ENCODE peak calls at places on chromosomes 3 and 15, in six cellular contexts. C is GM12865, J is psoas muscle, V is PC-3, D is lung, O is heart left ventricle. X is an unnamed sample.

GRCh38 chr3:45325676-45326075 is 62.7 kb upstream of the LARS2 start:
- DNase-seq in O (no peak), J (no peak), V (no peak), C (no peak), D (no peak), X (no peak)

GRCh38 chr15:29376580-29376979 is 107.0 kb upstream of the NSMCE3 start:
- DNase-seq in J (no peak), C (no peak), V (no peak), O (no peak), D (no peak), X (no peak)

GRCh38 chr3:125148016-125148812 is 64.3 kb downstream of the SLC12A8 start:
- DNase-seq in C (no peak), V (no peak), D (no peak), J (no peak), O (no peak), X (no peak)

GRCh38 chr3:184176377-184177330 is 2.0 kb downstream of the AP2M1 start:
- DNase-seq in C (no peak), V (peak), D (peak), O (peak), J (peak), X (peak)

GRCh38 chr3:116929534-116930222 is 220.1 kb downstream of the TUSC7 start:
- DNase-seq in D (no peak), J (no peak), O (no peak), C (peak), V (peak), X (peak)

GRCh38 chr3:172711457-172711800 is 562 bp upstream of the NCEH1 start:
- DNase-seq in J (no peak), V (no peak), D (no peak), O (no peak), C (peak), X (no peak)

GRCh38 chr3:14413381-14414071 is 11.1 kb downstream of the SLC6A6 start:
- DNase-seq in D (peak), J (no peak), V (peak), O (no peak), C (no peak), X (peak)

GRCh38 chr3:14806641-14807263 is 12.0 kb upstream of the FGD5 start:
- DNase-seq in D (no peak), O (no peak), V (peak), J (peak), C (peak), X (peak)

GRCh38 chr3:100902572-100902971 is 90.6 kb downstream of the ABI3BP start:
- DNase-seq in D (no peak), O (no peak), J (no peak), V (peak), C (no peak), X (peak)

GRCh38 chr15:57384024-57384423 is 7.7 kb downstream of the CGNL1 start:
- DNase-seq in C (no peak), D (no peak), O (no peak), V (no peak), J (no peak), X (peak)

GRCh38 chr3:187841552-187841951 is 96.3 kb upstream of the BCL6 start:
- DNase-seq in O (no peak), V (peak), C (no peak), J (no peak), D (no peak), X (no peak)

GRCh38 chr3:177179281-177180067 is 17.8 kb downstream of the TBL1XR1 start:
- DNase-seq in D (no peak), C (no peak), V (no peak), J (no peak), O (no peak), X (no peak)

GRCh38 chr3:5464684-5465083 is 277.2 kb downstream of the EDEM1 start:
- DNase-seq in D (no peak), V (no peak), C (no peak), O (no peak), J (no peak), X (no peak)

GRCh38 chr3:142577701-142578308 is 728 bp downstream of the ATR start:
- DNase-seq in D (no peak), O (no peak), J (no peak), V (no peak), C (peak), X (peak)

GRCh38 chr15:35514759-35515158 is 31.2 kb downstream of the DPH6 start:
- DNase-seq in D (no peak), J (no peak), V (no peak), O (no peak), C (no peak), X (peak)

GRCh38 chr15:74653426-74654082 is 37.9 kb downstream of the CLK3 start:
- DNase-seq in J (no peak), O (no peak), D (peak), V (peak), C (peak), X (peak)

GRCh38 chr3:46269556-46269955 is 27.3 kb downstream of the CCR3 start:
- DNase-seq in O (no peak), J (no peak), V (no peak), D (no peak), C (peak), X (no peak)

GRCh38 chr3:101216710-101217457 is 103.5 kb downstream of the IMPG2 start:
- DNase-seq in C (peak), D (peak), V (no peak), O (no peak), J (peak), X (peak)

GRCh38 chr3:16828815-16829214 is 55.9 kb upstream of the PLCL2 start:
- DNase-seq in O (no peak), J (no peak), D (no peak), C (peak), V (peak), X (peak)

GRCh38 chr3:197394464-197395321 is 96.3 kb upstream of the DLG1 start:
- DNase-seq in C (peak), V (peak), O (peak), J (peak), D (no peak), X (peak)

GRCh38 chr15:75200765-75201608 is 695 bp upstream of the C15orf39 start:
- DNase-seq in O (peak), C (peak), V (peak), D (peak), J (no peak), X (peak)

GRCh38 chr15:39407116-39407515 is 173.8 kb upstream of the THBS1 start:
- DNase-seq in D (no peak), O (no peak), C (no peak), V (no peak), J (no peak), X (peak)

GRCh38 chr3:141147657-141148056 is 84.0 kb upstream of the PXYLP1 start:
- DNase-seq in D (no peak), C (no peak), J (no peak), V (peak), O (no peak), X (no peak)

GRCh38 chr15:89457086-89457485 is 39.3 kb downstream of the RHCG start:
- DNase-seq in V (peak), C (peak), D (no peak), O (no peak), J (no peak), X (peak)

GRCh38 chr3:38549957-38550840 is 54.1 kb downstream of the EXOG start:
- DNase-seq in V (no peak), O (no peak), D (no peak), C (no peak), J (no peak), X (no peak)

GRCh38 chr3:141276398-141276797 is 44.8 kb downstream of the PXYLP1 start:
- DNase-seq in V (no peak), D (no peak), J (no peak), C (no peak), O (no peak), X (peak)

GRCh38 chr3:155217591-155217990 is 75.9 kb downstream of the STRIT1 start:
- DNase-seq in D (no peak), V (no peak), C (no peak), J (no peak), O (no peak), X (peak)

GRCh38 chr15:37034835-37035234 is 65.5 kb downstream of the MEIS2 start:
- DNase-seq in D (no peak), O (no peak), J (no peak), C (peak), V (no peak), X (no peak)

GRCh38 chr15:37034392-37034791 is 66.0 kb downstream of the MEIS2 start:
- DNase-seq in J (no peak), C (peak), V (no peak), O (no peak), D (no peak), X (no peak)

GRCh38 chr15:37038036-37038715 is 62.2 kb downstream of the MEIS2 start:
- DNase-seq in D (no peak), V (peak), C (no peak), J (no peak), O (no peak), X (no peak)

GRCh38 chr15:37037256-37037655 is 63.1 kb downstream of the MEIS2 start:
- DNase-seq in D (no peak), V (no peak), J (no peak), C (no peak), O (no peak), X (no peak)

GRCh38 chr15:37035349-37035748 is 65.0 kb downstream of the MEIS2 start:
- DNase-seq in O (no peak), V (peak), D (no peak), J (no peak), C (no peak), X (peak)
- H3K4me3 ChIP-seq in O (no peak), V (no peak), D (no peak), J (no peak), C (no peak), X (no peak)

GRCh38 chr3:143644370-143645089 is 203.7 kb downstream of the SLC9A9 start:
- DNase-seq in D (peak), J (no peak), V (peak), C (peak), O (no peak), X (peak)
- TF ChIP-seq CTCF in D (peak), J (peak), V (peak), C (peak), O (peak), X (peak)

GRCh38 chr15:77538793-77539487 is 93.8 kb downstream of the LINGO1 start:
- DNase-seq in V (no peak), D (peak), J (no peak), C (no peak), O (no peak), X (no peak)

GRCh38 chr15:77540346-77541060 is 92.2 kb downstream of the LINGO1 start:
- DNase-seq in O (no peak), V (no peak), D (no peak), C (no peak), J (no peak), X (no peak)

GRCh38 chr15:77537006-77537405 is 95.7 kb downstream of the LINGO1 start:
- DNase-seq in V (no peak), O (no peak), D (no peak), C (no peak), J (no peak), X (no peak)

GRCh38 chr15:77535845-77536244 is 96.9 kb downstream of the LINGO1 start:
- DNase-seq in D (no peak), O (no peak), J (peak), C (no peak), V (no peak), X (no peak)

GRCh38 chr15:77538011-77538410 is 94.7 kb downstream of the LINGO1 start:
- DNase-seq in J (no peak), D (no peak), O (no peak), C (peak), V (no peak), X (no peak)
- H3K4me3 ChIP-seq in J (no peak), D (no peak), O (no peak), C (no peak), V (no peak), X (no peak)

DNA sequence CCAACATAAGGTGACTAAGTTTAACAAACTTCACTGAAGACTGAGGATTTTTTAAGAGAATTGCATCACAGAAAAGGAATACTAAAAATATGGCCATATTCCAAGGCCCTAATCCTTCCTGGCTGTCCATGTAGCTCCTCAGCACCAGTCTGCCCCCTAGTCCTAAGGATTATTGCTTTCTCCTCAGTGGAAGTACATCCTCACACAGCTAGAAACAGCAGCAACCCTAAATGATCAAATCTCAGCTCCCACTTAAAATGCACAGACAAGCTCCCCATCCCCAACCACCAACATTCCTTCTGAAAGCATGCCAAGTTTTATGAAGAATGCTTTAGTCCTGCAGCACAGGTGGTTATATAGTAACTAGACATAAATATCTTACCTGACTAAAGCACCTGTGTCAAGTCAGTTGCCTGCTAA is 14.7 kb downstream of the ST3GAL6 start:
- DNase-seq in D (no peak), J (no peak), V (peak), O (no peak), C (no peak), X (peak)
- TF ChIP-seq CTCF in D (no peak), J (no peak), V (peak), O (no peak), C (no peak), X (no peak)

GRCh38 chr3:8503871-8504610 is 2.4 kb downstream of the LMCD1 start:
- DNase-seq in V (no peak), O (no peak), D (no peak), J (no peak), C (peak), X (peak)

GRCh38 chr3:8505621-8506020 is 4.0 kb downstream of the LMCD1 start:
- DNase-seq in D (no peak), V (peak), O (no peak), C (no peak), J (no peak), X (no peak)

GRCh38 chr3:8501388-8502131 is at the start of gene LMCD1:
- DNase-seq in D (peak), O (peak), J (peak), V (peak), C (peak), X (peak)

GRCh38 chr3:8504611-8504973 is 3.0 kb downstream of the LMCD1 start:
- DNase-seq in O (no peak), V (no peak), C (no peak), J (no peak), D (no peak), X (no peak)

DNA sequence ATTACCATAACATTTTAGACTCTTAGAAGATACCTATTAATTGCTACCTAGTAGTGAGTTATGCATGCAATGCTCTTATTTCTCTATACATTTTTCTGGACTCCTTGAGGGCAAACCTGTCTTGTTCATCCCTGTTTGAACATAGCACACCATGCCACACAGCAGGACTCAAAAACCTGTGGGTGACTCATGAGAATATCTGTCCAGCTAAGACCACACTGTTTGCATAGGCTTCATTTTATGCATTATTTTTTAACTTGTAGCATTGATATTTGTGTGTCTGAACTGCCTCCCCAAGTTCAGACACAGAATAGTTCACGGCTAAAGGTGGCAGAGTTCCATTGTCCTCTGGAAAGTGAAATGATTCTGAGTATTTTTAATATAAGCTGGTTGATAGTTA is 1.8 kb downstream of the LMCD1 start:
- DNase-seq in O (no peak), J (no peak), D (no peak), V (peak), C (no peak), X (no peak)
- H3K4me3 ChIP-seq in O (no peak), J (peak), D (peak), V (no peak), C (no peak), X (peak)

DNA sequence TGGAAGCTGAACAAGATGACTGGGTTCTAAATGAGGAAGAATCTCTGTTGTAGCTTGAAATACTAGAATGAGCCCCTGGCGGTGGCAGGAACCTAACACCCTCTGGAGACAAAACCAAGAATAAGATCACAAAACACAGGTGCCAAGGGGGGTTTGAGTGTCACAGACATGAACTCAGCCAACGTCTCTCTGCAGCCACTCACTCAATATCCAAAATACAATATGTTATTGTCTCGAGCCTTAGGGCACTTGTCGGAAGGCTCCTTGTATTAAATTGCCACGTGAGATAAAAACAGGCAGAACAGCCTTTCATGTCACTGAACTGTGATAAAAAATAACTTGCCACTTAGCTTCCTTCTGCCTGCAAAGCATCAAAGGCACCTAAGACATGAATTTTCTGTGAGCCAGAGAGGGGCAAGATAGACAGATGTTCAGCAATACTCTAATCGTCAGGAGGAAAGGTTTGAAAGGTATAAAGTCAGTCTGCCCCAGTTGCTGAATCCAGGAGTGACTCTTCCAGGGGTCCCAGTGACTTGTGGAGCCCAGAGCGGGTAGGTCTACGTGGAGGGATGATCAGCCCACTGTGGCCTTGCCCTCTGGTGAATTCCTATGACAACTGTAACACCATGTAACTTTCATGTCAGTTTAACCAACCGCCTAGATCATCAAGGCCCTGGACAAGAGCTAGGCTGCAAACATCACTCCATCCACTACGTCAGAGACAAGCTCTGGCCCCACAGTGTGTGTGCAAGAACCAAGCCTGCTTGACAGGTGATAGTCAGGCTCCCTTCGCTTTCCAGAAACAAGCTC is 165.2 kb downstream of the OSBPL10 start:
- DNase-seq in D (no peak), V (no peak), C (no peak), O (no peak), J (no peak), X (no peak)
- TF ChIP-seq CTCF in D (no peak), V (no peak), C (no peak), O (no peak), J (no peak), X (no peak)

GRCh38 chr3:12708584-12709192 is 44.8 kb upstream of the RAF1 start:
- DNase-seq in D (no peak), O (no peak), C (no peak), V (peak), J (peak), X (peak)
- H3K4me3 ChIP-seq in D (no peak), O (no peak), C (no peak), V (no peak), J (no peak), X (no peak)

GRCh38 chr3:195240939-195241338 is 30.0 kb downstream of the XXYLT1 start:
- DNase-seq in C (no peak), O (no peak), V (no peak), J (peak), D (peak), X (no peak)

GRCh38 chr3:195240171-195240701 is 30.7 kb downstream of the XXYLT1 start:
- DNase-seq in O (no peak), C (no peak), J (peak), D (peak), V (no peak), X (peak)

GRCh38 chr3:195238626-195239118 is 32.3 kb downstream of the XXYLT1 start:
- DNase-seq in O (no peak), C (no peak), J (peak), D (peak), V (no peak), X (peak)

GRCh38 chr3:195237981-195238625 is 32.9 kb downstream of the XXYLT1 start:
- DNase-seq in C (no peak), D (peak), O (no peak), V (no peak), J (peak), X (no peak)

GRCh38 chr3:195239121-195239520 is 31.8 kb downstream of the XXYLT1 start:
- DNase-seq in D (peak), C (no peak), O (no peak), J (no peak), V (no peak), X (no peak)
- TF ChIP-seq CTCF in D (no peak), C (no peak), O (no peak), J (no peak), V (no peak), X (no peak)